ENCODE peak calls at places on chromosomes 6 and 20, in nine cellular contexts. N is GM12892; U is ecto neural progenitor cell; S is SHP77; Q is MV-4-11; K is stimulated activated CD4-positive, alpha-beta T cell treated with anti-CD3 and anti-CD28 coated beads, Interleukin-2, amount 100 ng/mL, for 48 hours; H is T-helper 17 cell; W is PC-3; P is GM13977. X is an unnamed sample.

GRCh38 chr20:62788607-62789006 is 7.7 kb upstream of the MRGBP start:
- DNase-seq in K (no peak), N (no peak), S (no peak), U (no peak), Q (no peak), H (no peak), W (no peak), P (no peak), X (no peak)

GRCh38 chr6:26363882-26364825 is 844 bp upstream of the BTN3A2 start:
- DNase-seq in S (no peak), W (peak), H (no peak), N (no peak), P (no peak), U (no peak), Q (no peak), K (no peak), X (no peak)

GRCh38 chr6:32244946-32245398 is 21.1 kb upstream of the NOTCH4 start:
- DNase-seq in W (peak), U (peak), P (peak), K (peak), S (peak), Q (peak), N (peak), H (peak), X (no peak)

GRCh38 chr6:118382126-118382525 is 166.0 kb upstream of the PLN start:
- DNase-seq in W (no peak), S (no peak), U (no peak), K (no peak), P (no peak), N (no peak), H (no peak), Q (no peak), X (no peak)

GRCh38 chr6:108578595-108579038 is 17.9 kb downstream of the FOXO3 start:
- DNase-seq in P (no peak), K (no peak), W (no peak), S (no peak), U (no peak), H (no peak), N (no peak), Q (no peak), X (no peak)

GRCh38 chr6:133340557-133340956 is 99.4 kb downstream of the EYA4 start:
- DNase-seq in S (no peak), W (peak), H (no peak), P (no peak), N (no peak), K (no peak), U (no peak), Q (no peak), X (no peak)

GRCh38 chr6:97195117-97195516 is 87.9 kb downstream of the MMS22L start:
- DNase-seq in N (no peak), U (no peak), K (no peak), W (no peak), S (no peak), H (no peak), Q (no peak), P (no peak), X (peak)

GRCh38 chr20:8790442-8791074 is 278.3 kb upstream of the PLCB4 start:
- DNase-seq in S (peak), K (no peak), H (no peak), U (no peak), W (peak), P (peak), N (no peak), Q (peak), X (no peak)

GRCh38 chr20:3172933-3173581 is at the start of gene LZTS3:
- DNase-seq in U (peak), Q (peak), S (peak), N (peak), H (peak), K (peak), W (peak), P (peak), X (peak)

GRCh38 chr6:79922018-79922417 is 25.3 kb downstream of the ELOVL4 start:
- DNase-seq in S (no peak), N (no peak), Q (no peak), W (no peak), U (no peak), K (no peak), P (no peak), H (no peak), X (no peak)

GRCh38 chr6:70413829-70414494 is 654 bp downstream of the FAM135A start:
- DNase-seq in P (peak), S (no peak), U (no peak), K (no peak), W (peak), H (peak), Q (peak), N (no peak), X (peak)

GRCh38 chr20:62723768-62724420 is 15.3 kb downstream of the NTSR1 start:
- DNase-seq in H (no peak), W (no peak), N (no peak), S (no peak), U (no peak), Q (no peak), P (no peak), K (no peak), X (no peak)

GRCh38 chr6:36983538-36983937 is 2.5 kb downstream of the MTCH1 start:
- DNase-seq in U (no peak), W (no peak), S (no peak), K (no peak), P (no peak), N (no peak), Q (no peak), H (no peak), X (no peak)

GRCh38 chr6:130293800-130294199 is 71.0 kb upstream of the SAMD3 start:
- DNase-seq in H (no peak), N (peak), W (peak), Q (peak), K (no peak), P (peak), S (no peak), U (peak), X (no peak)

GRCh38 chr20:16620961-16621360 is 47.7 kb upstream of the KIF16B start:
- DNase-seq in H (no peak), Q (no peak), W (no peak), S (no peak), U (no peak), K (no peak), P (no peak), N (no peak), X (no peak)

GRCh38 chr20:47585087-47585747 is 83.5 kb downstream of the NCOA3 start:
- DNase-seq in P (peak), U (no peak), Q (peak), K (no peak), H (no peak), W (no peak), S (no peak), N (no peak), X (no peak)

GRCh38 chr6:154984146-154984545 is 11.0 kb upstream of the TIAM2 start:
- DNase-seq in P (no peak), K (no peak), S (no peak), W (no peak), H (no peak), U (no peak), Q (no peak), N (no peak), X (no peak)

GRCh38 chr6:56775498-56776166 is 132.9 kb upstream of the DST start:
- DNase-seq in P (no peak), W (no peak), N (no peak), H (no peak), U (no peak), K (no peak), Q (no peak), S (no peak), X (no peak)

GRCh38 chr20:32470025-32470861 is 112.1 kb downstream of the ASXL1 start:
- DNase-seq in H (no peak), Q (peak), K (no peak), W (peak), S (peak), P (peak), U (peak), N (no peak), X (no peak)

GRCh38 chr6:136066005-136066404 is 184.1 kb downstream of the MTFR2 start:
- DNase-seq in H (no peak), Q (peak), S (no peak), N (no peak), W (no peak), P (no peak), U (no peak), K (no peak), X (no peak)

GRCh38 chr6:18985061-18985460 is 597.9 kb downstream of the RNF144B start:
- DNase-seq in P (no peak), W (peak), N (no peak), Q (no peak), H (no peak), K (no peak), S (no peak), U (no peak), X (no peak)

GRCh38 chr6:90893385-90893784 is 306.5 kb upstream of the MAP3K7 start:
- DNase-seq in U (no peak), W (no peak), P (no peak), Q (peak), H (no peak), K (no peak), N (no peak), S (no peak), X (no peak)

GRCh38 chr20:11090751-11091150 is 417.0 kb upstream of the JAG1 start:
- DNase-seq in U (no peak), Q (no peak), W (no peak), K (no peak), S (no peak), P (no peak), N (no peak), H (no peak), X (no peak)

GRCh38 chr20:991850-992249 is 10.3 kb downstream of the RSPO4 start:
- DNase-seq in W (no peak), U (no peak), H (no peak), Q (peak), N (no peak), P (no peak), S (no peak), K (no peak), X (no peak)

GRCh38 chr6:129041563-129041962 is 158.6 kb downstream of the LAMA2 start:
- DNase-seq in K (no peak), U (no peak), W (no peak), Q (no peak), N (no peak), P (no peak), H (no peak), S (no peak), X (no peak)

GRCh38 chr6:145332001-145332400 is 403.3 kb downstream of the EPM2A start:
- DNase-seq in N (no peak), P (no peak), U (no peak), W (peak), K (no peak), Q (no peak), S (no peak), H (no peak), X (no peak)

GRCh38 chr6:160297310-160297709 is 38.7 kb upstream of the SLC22A2 start:
- DNase-seq in U (no peak), N (no peak), S (no peak), K (no peak), H (no peak), W (peak), Q (no peak), P (no peak), X (no peak)

GRCh38 chr20:43186312-43186711 is 3.4 kb downstream of the PTPRT start:
- DNase-seq in H (no peak), S (no peak), P (no peak), W (no peak), N (no peak), K (no peak), U (no peak), Q (no peak), X (no peak)

GRCh38 chr6:95243091-95243490 is 334.2 kb upstream of the MANEA start:
- DNase-seq in H (no peak), P (no peak), N (no peak), S (no peak), Q (no peak), K (no peak), U (no peak), W (peak), X (no peak)

GRCh38 chr20:16803965-16804792 is 56.0 kb downstream of the OTOR start:
- DNase-seq in P (peak), Q (no peak), N (peak), U (peak), W (peak), K (peak), H (peak), S (peak), X (peak)

GRCh38 chr6:118770112-118770788 is 118.9 kb upstream of the CEP85L start:
- DNase-seq in Q (no peak), U (no peak), H (no peak), N (no peak), W (peak), P (no peak), K (no peak), S (no peak), X (no peak)

GRCh38 chr20:43658068-43658722 is 8.7 kb upstream of the MYBL2 start:
- DNase-seq in H (no peak), W (peak), P (no peak), Q (peak), S (no peak), N (no peak), U (no peak), K (peak), X (no peak)

GRCh38 chr6:43803783-43804549 is 34.0 kb downstream of the VEGFA start:
- DNase-seq in K (no peak), Q (no peak), S (no peak), W (peak), N (no peak), P (no peak), H (no peak), U (no peak), X (no peak)

GRCh38 chr20:39849664-39850063 is 839.4 kb downstream of the MAFB start:
- DNase-seq in K (no peak), Q (no peak), U (no peak), P (no peak), N (no peak), S (no peak), H (no peak), W (no peak), X (peak)

GRCh38 chr6:151240036-151240685 is 394 bp downstream of the AKAP12 start:
- DNase-seq in W (peak), K (peak), U (peak), Q (no peak), P (peak), N (peak), S (no peak), H (no peak), X (peak)

GRCh38 chr6:8794420-8794819 is 359.1 kb upstream of the SLC35B3 start:
- DNase-seq in K (no peak), P (no peak), W (no peak), H (no peak), Q (no peak), N (no peak), U (no peak), S (no peak), X (no peak)

GRCh38 chr6:56652994-56653393 is 10.3 kb upstream of the DST start:
- DNase-seq in P (no peak), K (no peak), N (no peak), W (peak), H (no peak), S (no peak), U (no peak), Q (no peak), X (no peak)

GRCh38 chr6:30730611-30731435 is 10.7 kb downstream of the TUBB start:
- DNase-seq in K (peak), W (peak), N (peak), U (peak), H (peak), Q (peak), P (peak), S (peak), X (peak)

GRCh38 chr20:62054451-62054953 is 11.2 kb downstream of the TAF4 start:
- DNase-seq in Q (no peak), U (no peak), N (no peak), W (no peak), K (no peak), P (no peak), S (no peak), H (no peak), X (no peak)

GRCh38 chr6:137749595-137750215 is 117.4 kb upstream of the TNFAIP3 start:
- DNase-seq in W (no peak), K (no peak), N (no peak), H (no peak), S (no peak), P (no peak), Q (no peak), U (no peak), X (no peak)

X was measured in NCI-H1694.